ENCODE peak calls at places on chromosome 15, in ten cellular contexts. One of them, this sample, is unnamed.

GRCh38 chr15:40593588-40594428 is at the start of gene KNL1:
- DNase-seq in GM12865: peak
- DNase-seq in AG10803: peak
- DNase-seq in GM13976: peak
- DNase-seq in cardiac muscle cell: peak
- DNase-seq in PC-3: peak
- DNase-seq in nephron progenitor cell: peak
- DNase-seq in upper lobe of right lung: peak
- DNase-seq in MM.1S: peak
- DNase-seq in AG09309: peak
- DNase-seq in this sample: peak

GRCh38 chr15:40949756-40950207 is 3.5 kb upstream of the CHAC1 start:
- DNase-seq in GM12865: no peak
- DNase-seq in AG10803: no peak
- DNase-seq in GM13976: no peak
- DNase-seq in cardiac muscle cell: no peak
- DNase-seq in PC-3: no peak
- DNase-seq in nephron progenitor cell: no peak
- DNase-seq in upper lobe of right lung: no peak
- DNase-seq in MM.1S: no peak
- DNase-seq in AG09309: no peak
- DNase-seq in this sample: peak

GRCh38 chr15:87871738-87872315 is 384.7 kb downstream of the NTRK3 start:
- DNase-seq in GM12865: no peak
- DNase-seq in AG10803: peak
- DNase-seq in GM13976: no peak
- DNase-seq in cardiac muscle cell: no peak
- DNase-seq in PC-3: no peak
- DNase-seq in nephron progenitor cell: no peak
- DNase-seq in upper lobe of right lung: no peak
- DNase-seq in MM.1S: no peak
- DNase-seq in AG09309: no peak
- DNase-seq in this sample: peak

GRCh38 chr15:63504979-63505841 is 817 bp downstream of the USP3 start:
- DNase-seq in GM12865: peak
- DNase-seq in AG10803: peak
- DNase-seq in GM13976: no peak
- DNase-seq in cardiac muscle cell: peak
- DNase-seq in PC-3: peak
- DNase-seq in nephron progenitor cell: peak
- DNase-seq in upper lobe of right lung: peak
- DNase-seq in MM.1S: peak
- DNase-seq in AG09309: no peak
- DNase-seq in this sample: peak

GRCh38 chr15:69976366-69976994 is 121.2 kb downstream of the TLE3 start:
- DNase-seq in GM12865: peak
- DNase-seq in AG10803: peak
- DNase-seq in GM13976: peak
- DNase-seq in cardiac muscle cell: peak
- DNase-seq in PC-3: peak
- DNase-seq in nephron progenitor cell: peak
- DNase-seq in upper lobe of right lung: no peak
- DNase-seq in MM.1S: peak
- DNase-seq in AG09309: no peak
- DNase-seq in this sample: peak

GRCh38 chr15:70545526-70545925 is 217.8 kb downstream of the UACA start:
- DNase-seq in GM12865: no peak
- DNase-seq in AG10803: no peak
- DNase-seq in GM13976: no peak
- DNase-seq in cardiac muscle cell: no peak
- DNase-seq in PC-3: no peak
- DNase-seq in nephron progenitor cell: no peak
- DNase-seq in upper lobe of right lung: no peak
- DNase-seq in MM.1S: no peak
- DNase-seq in AG09309: no peak
- DNase-seq in this sample: no peak

GRCh38 chr15:63135804-63136203 is 14.1 kb downstream of the LACTB start:
- DNase-seq in GM12865: no peak
- DNase-seq in AG10803: peak
- DNase-seq in GM13976: no peak
- DNase-seq in cardiac muscle cell: no peak
- DNase-seq in PC-3: peak
- DNase-seq in nephron progenitor cell: no peak
- DNase-seq in upper lobe of right lung: no peak
- DNase-seq in MM.1S: no peak
- DNase-seq in AG09309: peak
- DNase-seq in this sample: peak

GRCh38 chr15:66167854-66168253 is 85.7 kb downstream of the MEGF11 start:
- DNase-seq in GM12865: no peak
- DNase-seq in AG10803: no peak
- DNase-seq in GM13976: no peak
- DNase-seq in cardiac muscle cell: no peak
- DNase-seq in PC-3: no peak
- DNase-seq in nephron progenitor cell: no peak
- DNase-seq in upper lobe of right lung: no peak
- DNase-seq in MM.1S: no peak
- DNase-seq in AG09309: no peak
- DNase-seq in this sample: no peak

GRCh38 chr15:66841953-66842681 is 140.1 kb downstream of the SMAD6 start:
- DNase-seq in GM12865: no peak
- DNase-seq in AG10803: peak
- DNase-seq in GM13976: no peak
- DNase-seq in cardiac muscle cell: peak
- DNase-seq in PC-3: peak
- DNase-seq in nephron progenitor cell: peak
- DNase-seq in upper lobe of right lung: peak
- DNase-seq in MM.1S: no peak
- DNase-seq in AG09309: peak
- DNase-seq in this sample: peak

GRCh38 chr15:48507416-48508065 is 138.0 kb downstream of the FBN1 start:
- DNase-seq in GM12865: peak
- DNase-seq in AG10803: peak
- DNase-seq in GM13976: peak
- DNase-seq in cardiac muscle cell: peak
- DNase-seq in PC-3: peak
- DNase-seq in nephron progenitor cell: no peak
- DNase-seq in upper lobe of right lung: no peak
- DNase-seq in MM.1S: peak
- DNase-seq in AG09309: no peak
- DNase-seq in this sample: peak

GRCh38 chr15:42919794-42920280 is 741 bp downstream of the TTBK2 start:
- DNase-seq in GM12865: peak
- DNase-seq in AG10803: peak
- DNase-seq in GM13976: no peak
- DNase-seq in cardiac muscle cell: peak
- DNase-seq in PC-3: peak
- DNase-seq in nephron progenitor cell: no peak
- DNase-seq in upper lobe of right lung: no peak
- DNase-seq in MM.1S: peak
- DNase-seq in AG09309: no peak
- DNase-seq in this sample: peak

DNA sequence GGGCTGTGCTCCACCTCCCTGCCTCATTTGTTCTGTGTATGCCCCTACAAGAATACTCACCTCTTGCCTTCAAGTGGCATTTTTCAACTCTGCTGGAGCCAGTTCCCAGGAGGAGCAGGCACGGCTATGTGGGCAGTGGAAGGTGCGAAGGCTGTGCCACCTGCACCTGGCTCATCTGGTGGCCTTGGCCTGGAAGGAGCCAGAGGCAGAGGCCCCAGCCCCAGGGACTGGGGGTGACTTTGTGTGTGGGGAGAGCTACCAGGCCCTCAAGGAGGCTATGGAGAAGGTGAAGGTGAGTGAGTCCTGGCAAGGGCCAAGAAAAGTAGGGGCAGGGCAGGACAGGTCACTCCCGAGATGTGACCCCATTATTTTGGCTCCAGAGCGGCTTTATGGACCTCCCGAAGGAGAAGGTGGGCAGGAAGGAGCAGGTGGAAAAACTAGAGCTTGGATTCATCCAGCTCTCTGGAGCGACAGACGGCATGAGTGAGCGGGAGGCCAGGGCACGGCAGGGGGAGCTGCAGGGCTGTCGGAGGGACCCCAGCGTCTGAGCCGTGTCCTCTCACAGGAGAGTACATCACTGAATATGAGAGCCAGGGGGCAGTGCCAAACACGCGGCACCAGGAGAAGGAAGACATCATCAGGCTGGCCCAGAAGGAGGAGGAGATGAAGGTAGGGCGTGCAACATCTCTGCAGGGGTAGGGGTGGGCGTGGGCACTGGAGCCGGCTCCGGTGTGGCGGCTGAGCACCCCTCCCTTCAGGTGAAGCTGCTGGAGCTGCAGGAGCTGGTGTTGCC is 57.3 kb upstream of the UBE2Q2 start:
- DNase-seq in GM12865: peak
- DNase-seq in AG10803: no peak
- DNase-seq in GM13976: no peak
- DNase-seq in cardiac muscle cell: peak
- DNase-seq in PC-3: no peak
- DNase-seq in nephron progenitor cell: peak
- DNase-seq in upper lobe of right lung: peak
- DNase-seq in MM.1S: no peak
- DNase-seq in AG09309: no peak
- DNase-seq in this sample: no peak
- TF ChIP-seq CTCF in GM12865: no peak
- TF ChIP-seq CTCF in AG10803: no peak
- TF ChIP-seq CTCF in GM13976: no peak
- TF ChIP-seq CTCF in cardiac muscle cell: no peak
- TF ChIP-seq CTCF in PC-3: no peak
- TF ChIP-seq CTCF in nephron progenitor cell: peak
- TF ChIP-seq CTCF in upper lobe of right lung: no peak
- TF ChIP-seq CTCF in MM.1S: no peak
- TF ChIP-seq CTCF in AG09309: no peak
- TF ChIP-seq CTCF in this sample: no peak

DNA sequence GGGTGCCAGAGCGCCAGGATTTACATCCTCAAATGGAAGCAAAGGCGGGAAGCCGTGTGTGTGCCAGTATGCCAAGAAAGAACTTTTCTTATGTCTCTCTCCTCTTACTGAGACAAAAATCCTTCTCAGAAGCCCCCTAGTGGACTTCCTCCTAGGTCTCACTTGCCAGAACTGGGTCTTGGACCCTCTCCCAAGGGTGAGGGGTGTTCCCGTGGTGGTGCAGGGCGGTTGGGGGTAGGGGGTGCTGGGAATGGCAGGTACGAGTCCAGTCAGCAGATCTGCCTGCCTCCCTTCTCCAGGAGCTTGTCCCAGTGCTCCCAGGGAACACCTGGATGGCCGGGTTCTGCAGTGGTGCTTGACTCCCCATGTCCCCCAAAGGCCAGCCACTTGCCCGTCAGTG is 52.0 kb downstream of the CORO2B start:
- DNase-seq in GM12865: no peak
- DNase-seq in AG10803: no peak
- DNase-seq in GM13976: no peak
- DNase-seq in cardiac muscle cell: no peak
- DNase-seq in PC-3: no peak
- DNase-seq in nephron progenitor cell: no peak
- DNase-seq in upper lobe of right lung: no peak
- DNase-seq in MM.1S: no peak
- DNase-seq in AG09309: no peak
- DNase-seq in this sample: no peak
- TF ChIP-seq CTCF in GM12865: no peak
- TF ChIP-seq CTCF in AG10803: no peak
- TF ChIP-seq CTCF in GM13976: no peak
- TF ChIP-seq CTCF in cardiac muscle cell: peak
- TF ChIP-seq CTCF in PC-3: peak
- TF ChIP-seq CTCF in nephron progenitor cell: no peak
- TF ChIP-seq CTCF in upper lobe of right lung: no peak
- TF ChIP-seq CTCF in MM.1S: no peak
- TF ChIP-seq CTCF in AG09309: peak
- TF ChIP-seq CTCF in this sample: no peak

GRCh38 chr15:26365077-26365476 is 407.8 kb downstream of the GABRB3 start:
- DNase-seq in GM12865: no peak
- DNase-seq in AG10803: no peak
- DNase-seq in GM13976: no peak
- DNase-seq in cardiac muscle cell: no peak
- DNase-seq in PC-3: no peak
- DNase-seq in nephron progenitor cell: no peak
- DNase-seq in upper lobe of right lung: no peak
- DNase-seq in MM.1S: no peak
- DNase-seq in AG09309: no peak
- DNase-seq in this sample: no peak
- TF ChIP-seq CTCF in GM12865: no peak
- TF ChIP-seq CTCF in AG10803: no peak
- TF ChIP-seq CTCF in GM13976: no peak
- TF ChIP-seq CTCF in cardiac muscle cell: no peak
- TF ChIP-seq CTCF in PC-3: no peak
- TF ChIP-seq CTCF in nephron progenitor cell: no peak
- TF ChIP-seq CTCF in upper lobe of right lung: no peak
- TF ChIP-seq CTCF in MM.1S: no peak
- TF ChIP-seq CTCF in AG09309: no peak
- TF ChIP-seq CTCF in this sample: no peak

GRCh38 chr15:99703603-99704443 is 29.4 kb downstream of the LYSMD4 start:
- DNase-seq in GM12865: peak
- DNase-seq in AG10803: peak
- DNase-seq in GM13976: peak
- DNase-seq in cardiac muscle cell: peak
- DNase-seq in PC-3: peak
- DNase-seq in nephron progenitor cell: no peak
- DNase-seq in upper lobe of right lung: no peak
- DNase-seq in MM.1S: peak
- DNase-seq in AG09309: peak
- DNase-seq in this sample: peak
- TF ChIP-seq CTCF in GM12865: peak
- TF ChIP-seq CTCF in AG10803: peak
- TF ChIP-seq CTCF in GM13976: no peak
- TF ChIP-seq CTCF in cardiac muscle cell: peak
- TF ChIP-seq CTCF in PC-3: peak
- TF ChIP-seq CTCF in nephron progenitor cell: no peak
- TF ChIP-seq CTCF in upper lobe of right lung: peak
- TF ChIP-seq CTCF in MM.1S: peak
- TF ChIP-seq CTCF in AG09309: peak
- TF ChIP-seq CTCF in this sample: peak

DNA sequence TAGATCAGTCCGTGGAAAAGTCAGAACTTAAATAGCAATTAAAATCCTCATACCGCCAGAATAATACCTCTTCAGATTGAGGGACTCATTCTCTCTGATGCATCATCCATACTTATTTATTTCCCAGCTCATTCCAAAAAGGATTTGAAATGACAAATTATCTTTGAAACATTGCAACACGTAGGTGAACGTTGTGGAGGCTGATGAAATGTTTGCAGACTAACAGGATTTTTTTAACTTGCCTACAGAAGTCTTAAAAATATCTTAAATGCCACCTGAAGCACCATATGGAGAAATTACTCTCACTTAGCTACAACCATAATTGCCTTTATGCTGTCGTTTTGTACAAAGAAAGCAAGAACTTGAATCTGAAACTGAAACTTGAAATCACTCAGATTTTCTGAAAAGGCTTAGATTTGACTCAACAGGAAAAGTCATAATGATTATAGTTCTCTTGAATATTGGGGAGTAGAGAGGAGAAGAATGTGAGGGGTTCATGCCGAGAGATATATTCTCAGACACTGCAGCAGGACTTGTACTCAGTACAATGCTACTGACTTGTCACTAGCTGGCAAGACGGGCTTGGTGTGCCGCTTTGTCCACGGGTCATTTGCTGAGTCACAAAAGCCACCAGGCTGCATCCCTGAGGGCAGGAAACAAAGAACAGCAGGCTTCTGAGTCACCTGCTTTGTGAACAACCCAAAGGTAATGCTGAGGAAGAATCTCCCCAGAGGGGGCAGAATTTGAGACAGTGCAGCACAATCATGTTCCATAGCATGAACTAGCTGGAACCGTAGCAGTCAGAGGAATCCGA is 7.1 kb upstream of the FMN1 start:
- DNase-seq in GM12865: peak
- DNase-seq in AG10803: peak
- DNase-seq in GM13976: peak
- DNase-seq in cardiac muscle cell: peak
- DNase-seq in PC-3: peak
- DNase-seq in nephron progenitor cell: peak
- DNase-seq in upper lobe of right lung: peak
- DNase-seq in MM.1S: peak
- DNase-seq in AG09309: no peak
- DNase-seq in this sample: peak
- TF ChIP-seq CTCF in GM12865: no peak
- TF ChIP-seq CTCF in AG10803: no peak
- TF ChIP-seq CTCF in GM13976: peak
- TF ChIP-seq CTCF in cardiac muscle cell: no peak
- TF ChIP-seq CTCF in PC-3: peak
- TF ChIP-seq CTCF in nephron progenitor cell: no peak
- TF ChIP-seq CTCF in upper lobe of right lung: peak
- TF ChIP-seq CTCF in MM.1S: peak
- TF ChIP-seq CTCF in AG09309: no peak
- TF ChIP-seq CTCF in this sample: peak